ENCODE peak calls at places on chromosomes 4 and X, in six cellular contexts. One of them, this sample, is unnamed.

GRCh38 chrX:13646154-13646549 is 6.8 kb upstream of the TCEANC start:
- DNase-seq in tibial artery: peak; percentile 67
- DNase-seq in activated CD4-positive, alpha-beta T cell treated with anti-CD3 and anti-CD28 coated beads for 24 hours: no peak
- DNase-seq in activated gamma-delta T cell treated with Interleukin-2 at 50 U/mL for 16 hours: peak; percentile 13
- DNase-seq in NCI-H2029 treated with DMSO at 0.1 percent for 48 hours: no peak
- DNase-seq in activated CD8-positive, alpha-beta T cell treated with anti-CD3 and anti-CD28 coated beads, Interleukin-2, amount 10 ng/mL, durations not matched to agents 7 days and 5 days: peak; percentile 55
- DNase-seq in this sample: peak; percentile 48

GRCh38 chr4:87354168-87355102 is 31.8 kb upstream of the HSD17B13 start:
- DNase-seq in tibial artery: peak; percentile 76
- DNase-seq in activated CD4-positive, alpha-beta T cell treated with anti-CD3 and anti-CD28 coated beads for 24 hours: no peak
- DNase-seq in activated gamma-delta T cell treated with Interleukin-2 at 50 U/mL for 16 hours: no peak
- DNase-seq in NCI-H2029 treated with DMSO at 0.1 percent for 48 hours: no peak
- DNase-seq in activated CD8-positive, alpha-beta T cell treated with anti-CD3 and anti-CD28 coated beads, Interleukin-2, amount 10 ng/mL, durations not matched to agents 7 days and 5 days: no peak
- DNase-seq in this sample: no peak

GRCh38 chr4:94032754-94033153 is 174.9 kb upstream of the SMARCAD1 start:
- DNase-seq in tibial artery: no peak
- DNase-seq in activated CD4-positive, alpha-beta T cell treated with anti-CD3 and anti-CD28 coated beads for 24 hours: no peak
- DNase-seq in activated gamma-delta T cell treated with Interleukin-2 at 50 U/mL for 16 hours: no peak
- DNase-seq in NCI-H2029 treated with DMSO at 0.1 percent for 48 hours: no peak
- DNase-seq in activated CD8-positive, alpha-beta T cell treated with anti-CD3 and anti-CD28 coated beads, Interleukin-2, amount 10 ng/mL, durations not matched to agents 7 days and 5 days: no peak
- DNase-seq in this sample: no peak

GRCh38 chr4:183960912-183961569 is 55.9 kb downstream of the STOX2 start:
- DNase-seq in tibial artery: no peak
- DNase-seq in activated CD4-positive, alpha-beta T cell treated with anti-CD3 and anti-CD28 coated beads for 24 hours: no peak
- DNase-seq in activated gamma-delta T cell treated with Interleukin-2 at 50 U/mL for 16 hours: no peak
- DNase-seq in NCI-H2029 treated with DMSO at 0.1 percent for 48 hours: no peak
- DNase-seq in activated CD8-positive, alpha-beta T cell treated with anti-CD3 and anti-CD28 coated beads, Interleukin-2, amount 10 ng/mL, durations not matched to agents 7 days and 5 days: no peak
- DNase-seq in this sample: no peak

GRCh38 chrX:107894038-107894437 is 68.4 kb downstream of the MID2 start:
- DNase-seq in tibial artery: no peak
- DNase-seq in activated CD4-positive, alpha-beta T cell treated with anti-CD3 and anti-CD28 coated beads for 24 hours: peak; percentile 31
- DNase-seq in activated gamma-delta T cell treated with Interleukin-2 at 50 U/mL for 16 hours: peak; percentile 8
- DNase-seq in NCI-H2029 treated with DMSO at 0.1 percent for 48 hours: peak; percentile 4
- DNase-seq in activated CD8-positive, alpha-beta T cell treated with anti-CD3 and anti-CD28 coated beads, Interleukin-2, amount 10 ng/mL, durations not matched to agents 7 days and 5 days: peak; percentile 53
- DNase-seq in this sample: peak; percentile 31

GRCh38 chr4:2417765-2418651 is at the start of gene ZFYVE28:
- DNase-seq in tibial artery: no peak
- DNase-seq in activated CD4-positive, alpha-beta T cell treated with anti-CD3 and anti-CD28 coated beads for 24 hours: no peak
- DNase-seq in activated gamma-delta T cell treated with Interleukin-2 at 50 U/mL for 16 hours: no peak
- DNase-seq in NCI-H2029 treated with DMSO at 0.1 percent for 48 hours: no peak
- DNase-seq in activated CD8-positive, alpha-beta T cell treated with anti-CD3 and anti-CD28 coated beads, Interleukin-2, amount 10 ng/mL, durations not matched to agents 7 days and 5 days: no peak
- DNase-seq in this sample: no peak

GRCh38 chrX:19040373-19040772 is 56.5 kb upstream of the PHKA2 start:
- DNase-seq in tibial artery: no peak
- DNase-seq in activated CD4-positive, alpha-beta T cell treated with anti-CD3 and anti-CD28 coated beads for 24 hours: no peak
- DNase-seq in activated gamma-delta T cell treated with Interleukin-2 at 50 U/mL for 16 hours: no peak
- DNase-seq in NCI-H2029 treated with DMSO at 0.1 percent for 48 hours: no peak
- DNase-seq in activated CD8-positive, alpha-beta T cell treated with anti-CD3 and anti-CD28 coated beads, Interleukin-2, amount 10 ng/mL, durations not matched to agents 7 days and 5 days: no peak
- DNase-seq in this sample: no peak

GRCh38 chr4:14726441-14727405 is 275.6 kb upstream of the CPEB2 start:
- DNase-seq in tibial artery: no peak
- DNase-seq in activated CD4-positive, alpha-beta T cell treated with anti-CD3 and anti-CD28 coated beads for 24 hours: no peak
- DNase-seq in activated gamma-delta T cell treated with Interleukin-2 at 50 U/mL for 16 hours: no peak
- DNase-seq in NCI-H2029 treated with DMSO at 0.1 percent for 48 hours: peak; percentile 2
- DNase-seq in activated CD8-positive, alpha-beta T cell treated with anti-CD3 and anti-CD28 coated beads, Interleukin-2, amount 10 ng/mL, durations not matched to agents 7 days and 5 days: no peak
- DNase-seq in this sample: no peak

GRCh38 chr4:114384629-114385028 is 214.0 kb upstream of the UGT8 start:
- DNase-seq in tibial artery: no peak
- DNase-seq in activated CD4-positive, alpha-beta T cell treated with anti-CD3 and anti-CD28 coated beads for 24 hours: no peak
- DNase-seq in activated gamma-delta T cell treated with Interleukin-2 at 50 U/mL for 16 hours: no peak
- DNase-seq in NCI-H2029 treated with DMSO at 0.1 percent for 48 hours: no peak
- DNase-seq in activated CD8-positive, alpha-beta T cell treated with anti-CD3 and anti-CD28 coated beads, Interleukin-2, amount 10 ng/mL, durations not matched to agents 7 days and 5 days: no peak
- DNase-seq in this sample: no peak

GRCh38 chrX:75278991-75279390 is 5.1 kb downstream of the UPRT start:
- DNase-seq in tibial artery: no peak
- DNase-seq in activated CD4-positive, alpha-beta T cell treated with anti-CD3 and anti-CD28 coated beads for 24 hours: no peak
- DNase-seq in activated gamma-delta T cell treated with Interleukin-2 at 50 U/mL for 16 hours: no peak
- DNase-seq in NCI-H2029 treated with DMSO at 0.1 percent for 48 hours: no peak
- DNase-seq in activated CD8-positive, alpha-beta T cell treated with anti-CD3 and anti-CD28 coated beads, Interleukin-2, amount 10 ng/mL, durations not matched to agents 7 days and 5 days: no peak
- DNase-seq in this sample: no peak

GRCh38 chr4:143403551-143403816 is 66.8 kb downstream of the GAB1 start:
- DNase-seq in tibial artery: no peak
- DNase-seq in activated CD4-positive, alpha-beta T cell treated with anti-CD3 and anti-CD28 coated beads for 24 hours: no peak
- DNase-seq in activated gamma-delta T cell treated with Interleukin-2 at 50 U/mL for 16 hours: no peak
- DNase-seq in NCI-H2029 treated with DMSO at 0.1 percent for 48 hours: no peak
- DNase-seq in activated CD8-positive, alpha-beta T cell treated with anti-CD3 and anti-CD28 coated beads, Interleukin-2, amount 10 ng/mL, durations not matched to agents 7 days and 5 days: no peak
- DNase-seq in this sample: no peak

This sample was measured in neural crest cell.